ENCODE peak calls at places on chromosomes 2 and 18, in eight cellular contexts. One of them, this sample, is unnamed. For H3K9me3, the result is how much of the 10 kb centered on the place peaks cover.

GRCh38 chr2:232562515-232563151 is 12.1 kb downstream of the EIF4E2 start:
- DNase-seq in neural progenitor cell: no peak
- DNase-seq in H9: no peak
- DNase-seq in CD8-positive, alpha-beta T cell: no peak
- DNase-seq in CD4-positive, alpha-beta memory T cell: no peak
- DNase-seq in transverse colon: no peak
- DNase-seq in CD4-positive, alpha-beta T cell: no peak
- DNase-seq in SJSA1: no peak
- DNase-seq in this sample: no peak

GRCh38 chr2:189204322-189204941 is 24.9 kb upstream of the COL5A2 start:
- DNase-seq in neural progenitor cell: no peak
- DNase-seq in H9: no peak
- DNase-seq in CD8-positive, alpha-beta T cell: no peak
- DNase-seq in CD4-positive, alpha-beta memory T cell: no peak
- DNase-seq in transverse colon: no peak
- DNase-seq in CD4-positive, alpha-beta T cell: no peak
- DNase-seq in SJSA1: no peak
- DNase-seq in this sample: no peak

GRCh38 chr2:71524476-71524875 is 71.1 kb downstream of the DYSF start:
- DNase-seq in neural progenitor cell: no peak
- DNase-seq in H9: peak
- DNase-seq in CD8-positive, alpha-beta T cell: no peak
- DNase-seq in CD4-positive, alpha-beta memory T cell: no peak
- DNase-seq in transverse colon: no peak
- DNase-seq in CD4-positive, alpha-beta T cell: no peak
- DNase-seq in SJSA1: no peak
- DNase-seq in this sample: no peak

GRCh38 chr2:238974061-238974460 is 126.2 kb downstream of the TWIST2 start:
- DNase-seq in neural progenitor cell: no peak
- DNase-seq in H9: no peak
- DNase-seq in CD8-positive, alpha-beta T cell: no peak
- DNase-seq in CD4-positive, alpha-beta memory T cell: no peak
- DNase-seq in transverse colon: no peak
- DNase-seq in CD4-positive, alpha-beta T cell: no peak
- DNase-seq in SJSA1: no peak
- DNase-seq in this sample: no peak

GRCh38 chr2:241049739-241050623 is 51.6 kb downstream of the SNED1 start:
- DNase-seq in neural progenitor cell: peak
- DNase-seq in H9: peak
- DNase-seq in CD8-positive, alpha-beta T cell: no peak
- DNase-seq in CD4-positive, alpha-beta memory T cell: no peak
- DNase-seq in transverse colon: peak
- DNase-seq in CD4-positive, alpha-beta T cell: no peak
- DNase-seq in SJSA1: peak
- DNase-seq in this sample: peak

GRCh38 chr2:151575338-151575737 is 158.9 kb downstream of the NEB start:
- DNase-seq in neural progenitor cell: no peak
- DNase-seq in H9: no peak
- DNase-seq in CD8-positive, alpha-beta T cell: no peak
- DNase-seq in CD4-positive, alpha-beta memory T cell: no peak
- DNase-seq in transverse colon: no peak
- DNase-seq in CD4-positive, alpha-beta T cell: no peak
- DNase-seq in SJSA1: no peak
- DNase-seq in this sample: no peak

GRCh38 chr2:88423733-88424132 is 28.8 kb downstream of the FOXI3 start:
- DNase-seq in neural progenitor cell: no peak
- DNase-seq in H9: no peak
- DNase-seq in CD8-positive, alpha-beta T cell: no peak
- DNase-seq in CD4-positive, alpha-beta memory T cell: no peak
- DNase-seq in transverse colon: no peak
- DNase-seq in CD4-positive, alpha-beta T cell: no peak
- DNase-seq in SJSA1: no peak
- DNase-seq in this sample: no peak

GRCh38 chr18:53153281-53153680 is 813.3 kb downstream of the DCC start:
- DNase-seq in neural progenitor cell: peak
- DNase-seq in H9: peak
- DNase-seq in CD8-positive, alpha-beta T cell: no peak
- DNase-seq in CD4-positive, alpha-beta memory T cell: no peak
- DNase-seq in transverse colon: peak
- DNase-seq in CD4-positive, alpha-beta T cell: no peak
- DNase-seq in SJSA1: no peak
- DNase-seq in this sample: no peak

GRCh38 chr2:207614824-207615223 is 10.4 kb downstream of the METTL21A start:
- DNase-seq in neural progenitor cell: no peak
- DNase-seq in H9: no peak
- DNase-seq in CD8-positive, alpha-beta T cell: no peak
- DNase-seq in CD4-positive, alpha-beta memory T cell: no peak
- DNase-seq in transverse colon: no peak
- DNase-seq in CD4-positive, alpha-beta T cell: no peak
- DNase-seq in SJSA1: no peak
- DNase-seq in this sample: no peak

GRCh38 chr2:225842939-225843338 is 443.4 kb downstream of the NYAP2 start:
- DNase-seq in neural progenitor cell: no peak
- DNase-seq in H9: no peak
- DNase-seq in CD8-positive, alpha-beta T cell: no peak
- DNase-seq in CD4-positive, alpha-beta memory T cell: no peak
- DNase-seq in transverse colon: no peak
- DNase-seq in CD4-positive, alpha-beta T cell: no peak
- DNase-seq in SJSA1: no peak
- DNase-seq in this sample: no peak

DNA sequence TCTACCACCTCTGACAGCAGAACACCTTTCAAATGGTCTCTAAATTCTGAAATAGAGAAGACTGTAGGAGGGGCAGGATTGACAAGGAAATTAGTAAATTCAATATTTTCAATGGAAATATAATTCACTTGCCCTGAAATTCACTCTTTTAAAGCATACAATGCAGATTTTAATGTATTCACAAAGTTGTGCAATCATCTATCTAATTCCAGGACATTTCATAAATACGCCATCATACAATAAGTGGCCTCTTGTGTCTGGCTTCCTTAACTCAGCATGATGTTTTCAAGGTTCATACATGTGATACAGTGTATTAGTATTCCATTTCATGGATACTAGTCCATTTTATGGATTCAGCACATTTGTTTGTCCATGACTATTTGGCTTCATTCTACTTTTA is 74.2 kb downstream of the ZRANB3 start:
- DNase-seq in neural progenitor cell: no peak
- DNase-seq in H9: no peak
- DNase-seq in CD8-positive, alpha-beta T cell: no peak
- DNase-seq in CD4-positive, alpha-beta memory T cell: no peak
- DNase-seq in transverse colon: no peak
- DNase-seq in CD4-positive, alpha-beta T cell: no peak
- DNase-seq in SJSA1: no peak
- DNase-seq in this sample: no peak
- H3K9me3 ChIP-seq in neural progenitor cell: under half
- H3K9me3 ChIP-seq in H9: under half
- H3K9me3 ChIP-seq in CD8-positive, alpha-beta T cell: under half
- H3K9me3 ChIP-seq in CD4-positive, alpha-beta memory T cell: under half
- H3K9me3 ChIP-seq in transverse colon: under half
- H3K9me3 ChIP-seq in CD4-positive, alpha-beta T cell: under half
- H3K9me3 ChIP-seq in SJSA1: under half
- H3K9me3 ChIP-seq in this sample: under half

GRCh38 chr2:99648115-99648850 is 158.5 kb upstream of the REV1 start:
- DNase-seq in neural progenitor cell: no peak
- DNase-seq in H9: no peak
- DNase-seq in CD8-positive, alpha-beta T cell: no peak
- DNase-seq in CD4-positive, alpha-beta memory T cell: no peak
- DNase-seq in transverse colon: no peak
- DNase-seq in CD4-positive, alpha-beta T cell: no peak
- DNase-seq in SJSA1: no peak
- DNase-seq in this sample: no peak
- H3K27ac ChIP-seq in neural progenitor cell: no peak
- H3K27ac ChIP-seq in H9: no peak
- H3K27ac ChIP-seq in CD8-positive, alpha-beta T cell: no peak
- H3K27ac ChIP-seq in CD4-positive, alpha-beta memory T cell: no peak
- H3K27ac ChIP-seq in transverse colon: peak
- H3K27ac ChIP-seq in CD4-positive, alpha-beta T cell: no peak
- H3K27ac ChIP-seq in SJSA1: no peak
- H3K27ac ChIP-seq in this sample: no peak

DNA sequence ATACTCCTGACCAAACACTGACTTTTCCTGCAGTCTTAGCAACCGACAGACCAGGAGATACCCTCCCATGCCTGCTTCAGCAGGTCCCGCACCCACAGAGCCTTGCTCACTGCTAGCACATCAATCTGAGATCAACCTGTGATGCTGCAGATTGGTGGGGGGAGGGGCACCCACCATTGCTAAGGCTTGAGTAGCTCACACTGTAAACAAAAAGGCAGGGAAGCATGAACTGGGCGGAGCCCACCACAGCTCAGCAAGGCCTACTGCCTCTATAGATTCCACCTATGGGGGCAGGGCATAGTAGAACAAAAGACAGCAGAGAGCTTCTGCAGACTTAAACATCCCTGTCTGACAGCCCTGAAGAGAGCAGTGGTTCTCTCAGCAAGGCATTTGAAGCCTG is 109.7 kb downstream of the SP100 start:
- DNase-seq in neural progenitor cell: no peak
- DNase-seq in H9: no peak
- DNase-seq in CD8-positive, alpha-beta T cell: no peak
- DNase-seq in CD4-positive, alpha-beta memory T cell: no peak
- DNase-seq in transverse colon: no peak
- DNase-seq in CD4-positive, alpha-beta T cell: peak
- DNase-seq in SJSA1: no peak
- DNase-seq in this sample: no peak
- H3K9me3 ChIP-seq in neural progenitor cell: under half
- H3K9me3 ChIP-seq in H9: under half
- H3K9me3 ChIP-seq in CD8-positive, alpha-beta T cell: under half
- H3K9me3 ChIP-seq in CD4-positive, alpha-beta memory T cell: under half
- H3K9me3 ChIP-seq in transverse colon: under half
- H3K9me3 ChIP-seq in CD4-positive, alpha-beta T cell: under half
- H3K9me3 ChIP-seq in SJSA1: under half
- H3K9me3 ChIP-seq in this sample: under half

GRCh38 chr2:10919415-10919775 is 7.7 kb downstream of the KCNF1 start:
- DNase-seq in neural progenitor cell: no peak
- DNase-seq in H9: no peak
- DNase-seq in CD8-positive, alpha-beta T cell: no peak
- DNase-seq in CD4-positive, alpha-beta memory T cell: no peak
- DNase-seq in transverse colon: no peak
- DNase-seq in CD4-positive, alpha-beta T cell: no peak
- DNase-seq in SJSA1: no peak
- DNase-seq in this sample: no peak
- H3K27ac ChIP-seq in neural progenitor cell: no peak
- H3K27ac ChIP-seq in H9: no peak
- H3K27ac ChIP-seq in CD8-positive, alpha-beta T cell: no peak
- H3K27ac ChIP-seq in CD4-positive, alpha-beta memory T cell: no peak
- H3K27ac ChIP-seq in transverse colon: no peak
- H3K27ac ChIP-seq in CD4-positive, alpha-beta T cell: no peak
- H3K27ac ChIP-seq in SJSA1: no peak
- H3K27ac ChIP-seq in this sample: no peak